ENCODE peak calls at places on chromosomes 12 and 14, in ten cellular contexts. One of them, this sample, is unnamed.

GRCh38 chr14:20683896-20684661 is at the start of gene RNASE4:
- DNase-seq in AG10803: peak
- DNase-seq in cardiac fibroblast: peak
- DNase-seq in EH: peak
- DNase-seq in AG08395: peak
- DNase-seq in activated CD8-positive, alpha-beta memory T cell treated with anti-CD3 and anti-CD28 coated beads, Interleukin-2, amount 50 U/mL, for 4 hours: peak
- DNase-seq in stimulated activated CD8-positive, alpha-beta memory T cell treated with anti-CD3 and anti-CD28 coated beads, Interleukin-15, amount 100 ng/mL, for 4 hours: peak
- DNase-seq in uterus: peak
- DNase-seq in HFF-Myc: peak
- DNase-seq in A172: peak
- DNase-seq in this sample: peak

GRCh38 chr12:52182898-52183543 is 8.8 kb downstream of the KRT80 start:
- DNase-seq in A172: no peak
- DNase-seq in AG10803: no peak
- DNase-seq in EH: no peak
- DNase-seq in HFF-Myc: no peak
- DNase-seq in stimulated activated CD8-positive, alpha-beta memory T cell treated with anti-CD3 and anti-CD28 coated beads, Interleukin-15, amount 100 ng/mL, for 4 hours: no peak
- DNase-seq in uterus: no peak
- DNase-seq in cardiac fibroblast: no peak
- DNase-seq in AG08395: no peak
- DNase-seq in activated CD8-positive, alpha-beta memory T cell treated with anti-CD3 and anti-CD28 coated beads, Interleukin-2, amount 50 U/mL, for 4 hours: no peak
- DNase-seq in this sample: no peak

GRCh38 chr14:70642313-70643235 is 858 bp downstream of the TTC9 start:
- DNase-seq in AG10803: no peak
- DNase-seq in cardiac fibroblast: no peak
- DNase-seq in AG08395: no peak
- DNase-seq in A172: no peak
- DNase-seq in EH: no peak
- DNase-seq in activated CD8-positive, alpha-beta memory T cell treated with anti-CD3 and anti-CD28 coated beads, Interleukin-2, amount 50 U/mL, for 4 hours: peak
- DNase-seq in HFF-Myc: no peak
- DNase-seq in stimulated activated CD8-positive, alpha-beta memory T cell treated with anti-CD3 and anti-CD28 coated beads, Interleukin-15, amount 100 ng/mL, for 4 hours: no peak
- DNase-seq in uterus: no peak
- DNase-seq in this sample: peak

GRCh38 chr12:45381351-45381750 is 165.5 kb downstream of the ANO6 start:
- DNase-seq in HFF-Myc: no peak
- DNase-seq in EH: no peak
- DNase-seq in AG08395: peak
- DNase-seq in stimulated activated CD8-positive, alpha-beta memory T cell treated with anti-CD3 and anti-CD28 coated beads, Interleukin-15, amount 100 ng/mL, for 4 hours: no peak
- DNase-seq in activated CD8-positive, alpha-beta memory T cell treated with anti-CD3 and anti-CD28 coated beads, Interleukin-2, amount 50 U/mL, for 4 hours: no peak
- DNase-seq in uterus: no peak
- DNase-seq in A172: no peak
- DNase-seq in AG10803: no peak
- DNase-seq in cardiac fibroblast: no peak
- DNase-seq in this sample: no peak

GRCh38 chr14:100754020-100754419 is 27.3 kb downstream of the DLK1 start:
- DNase-seq in cardiac fibroblast: no peak
- DNase-seq in stimulated activated CD8-positive, alpha-beta memory T cell treated with anti-CD3 and anti-CD28 coated beads, Interleukin-15, amount 100 ng/mL, for 4 hours: no peak
- DNase-seq in A172: no peak
- DNase-seq in uterus: no peak
- DNase-seq in AG08395: no peak
- DNase-seq in AG10803: no peak
- DNase-seq in activated CD8-positive, alpha-beta memory T cell treated with anti-CD3 and anti-CD28 coated beads, Interleukin-2, amount 50 U/mL, for 4 hours: no peak
- DNase-seq in EH: no peak
- DNase-seq in HFF-Myc: no peak
- DNase-seq in this sample: no peak

GRCh38 chr12:45637706-45638105 is 91.8 kb upstream of the ARID2 start:
- DNase-seq in EH: peak
- DNase-seq in cardiac fibroblast: peak
- DNase-seq in activated CD8-positive, alpha-beta memory T cell treated with anti-CD3 and anti-CD28 coated beads, Interleukin-2, amount 50 U/mL, for 4 hours: no peak
- DNase-seq in A172: peak
- DNase-seq in uterus: no peak
- DNase-seq in stimulated activated CD8-positive, alpha-beta memory T cell treated with anti-CD3 and anti-CD28 coated beads, Interleukin-15, amount 100 ng/mL, for 4 hours: no peak
- DNase-seq in HFF-Myc: peak
- DNase-seq in AG10803: peak
- DNase-seq in AG08395: no peak
- DNase-seq in this sample: no peak

GRCh38 chr12:67650528-67651379 is 2.2 kb downstream of the DYRK2 start:
- DNase-seq in uterus: no peak
- DNase-seq in EH: peak
- DNase-seq in A172: no peak
- DNase-seq in activated CD8-positive, alpha-beta memory T cell treated with anti-CD3 and anti-CD28 coated beads, Interleukin-2, amount 50 U/mL, for 4 hours: no peak
- DNase-seq in cardiac fibroblast: no peak
- DNase-seq in HFF-Myc: no peak
- DNase-seq in AG08395: no peak
- DNase-seq in stimulated activated CD8-positive, alpha-beta memory T cell treated with anti-CD3 and anti-CD28 coated beads, Interleukin-15, amount 100 ng/mL, for 4 hours: no peak
- DNase-seq in AG10803: no peak
- DNase-seq in this sample: no peak

GRCh38 chr14:77213657-77214016 is 32.0 kb downstream of the TMEM63C start:
- DNase-seq in AG10803: no peak
- DNase-seq in uterus: no peak
- DNase-seq in cardiac fibroblast: no peak
- DNase-seq in activated CD8-positive, alpha-beta memory T cell treated with anti-CD3 and anti-CD28 coated beads, Interleukin-2, amount 50 U/mL, for 4 hours: no peak
- DNase-seq in AG08395: no peak
- DNase-seq in stimulated activated CD8-positive, alpha-beta memory T cell treated with anti-CD3 and anti-CD28 coated beads, Interleukin-15, amount 100 ng/mL, for 4 hours: no peak
- DNase-seq in HFF-Myc: no peak
- DNase-seq in A172: no peak
- DNase-seq in EH: no peak
- DNase-seq in this sample: no peak

GRCh38 chr12:111029732-111030131 is 109.4 kb upstream of the MYL2 start:
- DNase-seq in A172: no peak
- DNase-seq in AG08395: no peak
- DNase-seq in activated CD8-positive, alpha-beta memory T cell treated with anti-CD3 and anti-CD28 coated beads, Interleukin-2, amount 50 U/mL, for 4 hours: no peak
- DNase-seq in cardiac fibroblast: no peak
- DNase-seq in AG10803: no peak
- DNase-seq in stimulated activated CD8-positive, alpha-beta memory T cell treated with anti-CD3 and anti-CD28 coated beads, Interleukin-15, amount 100 ng/mL, for 4 hours: no peak
- DNase-seq in uterus: no peak
- DNase-seq in HFF-Myc: no peak
- DNase-seq in EH: no peak
- DNase-seq in this sample: no peak

GRCh38 chr12:122457627-122458026 is 35.2 kb upstream of the CLIP1 start:
- DNase-seq in uterus: no peak
- DNase-seq in activated CD8-positive, alpha-beta memory T cell treated with anti-CD3 and anti-CD28 coated beads, Interleukin-2, amount 50 U/mL, for 4 hours: no peak
- DNase-seq in AG08395: no peak
- DNase-seq in A172: no peak
- DNase-seq in AG10803: no peak
- DNase-seq in HFF-Myc: no peak
- DNase-seq in stimulated activated CD8-positive, alpha-beta memory T cell treated with anti-CD3 and anti-CD28 coated beads, Interleukin-15, amount 100 ng/mL, for 4 hours: no peak
- DNase-seq in EH: no peak
- DNase-seq in cardiac fibroblast: no peak
- DNase-seq in this sample: no peak

GRCh38 chr12:53999596-54000104 is 311 bp upstream of the HOXC9 start:
- DNase-seq in activated CD8-positive, alpha-beta memory T cell treated with anti-CD3 and anti-CD28 coated beads, Interleukin-2, amount 50 U/mL, for 4 hours: no peak
- DNase-seq in EH: peak
- DNase-seq in stimulated activated CD8-positive, alpha-beta memory T cell treated with anti-CD3 and anti-CD28 coated beads, Interleukin-15, amount 100 ng/mL, for 4 hours: no peak
- DNase-seq in AG10803: peak
- DNase-seq in AG08395: peak
- DNase-seq in HFF-Myc: peak
- DNase-seq in uterus: peak
- DNase-seq in cardiac fibroblast: no peak
- DNase-seq in A172: peak
- DNase-seq in this sample: peak

GRCh38 chr12:110689002-110689600 is at the start of gene HVCN1:
- DNase-seq in stimulated activated CD8-positive, alpha-beta memory T cell treated with anti-CD3 and anti-CD28 coated beads, Interleukin-15, amount 100 ng/mL, for 4 hours: peak
- DNase-seq in uterus: peak
- DNase-seq in activated CD8-positive, alpha-beta memory T cell treated with anti-CD3 and anti-CD28 coated beads, Interleukin-2, amount 50 U/mL, for 4 hours: peak
- DNase-seq in EH: peak
- DNase-seq in cardiac fibroblast: peak
- DNase-seq in AG10803: no peak
- DNase-seq in AG08395: peak
- DNase-seq in A172: no peak
- DNase-seq in HFF-Myc: no peak
- DNase-seq in this sample: no peak

GRCh38 chr12:127113945-127114344 is 1153.0 kb upstream of the TMEM132C start:
- DNase-seq in A172: no peak
- DNase-seq in AG08395: no peak
- DNase-seq in EH: no peak
- DNase-seq in activated CD8-positive, alpha-beta memory T cell treated with anti-CD3 and anti-CD28 coated beads, Interleukin-2, amount 50 U/mL, for 4 hours: no peak
- DNase-seq in uterus: no peak
- DNase-seq in AG10803: no peak
- DNase-seq in stimulated activated CD8-positive, alpha-beta memory T cell treated with anti-CD3 and anti-CD28 coated beads, Interleukin-15, amount 100 ng/mL, for 4 hours: no peak
- DNase-seq in HFF-Myc: no peak
- DNase-seq in cardiac fibroblast: no peak
- DNase-seq in this sample: no peak

GRCh38 chr12:39103552-39104165 is 198.3 kb upstream of the CPNE8 start:
- DNase-seq in A172: peak
- DNase-seq in AG10803: peak
- DNase-seq in stimulated activated CD8-positive, alpha-beta memory T cell treated with anti-CD3 and anti-CD28 coated beads, Interleukin-15, amount 100 ng/mL, for 4 hours: no peak
- DNase-seq in activated CD8-positive, alpha-beta memory T cell treated with anti-CD3 and anti-CD28 coated beads, Interleukin-2, amount 50 U/mL, for 4 hours: no peak
- DNase-seq in cardiac fibroblast: peak
- DNase-seq in EH: peak
- DNase-seq in uterus: no peak
- DNase-seq in HFF-Myc: peak
- DNase-seq in AG08395: peak
- DNase-seq in this sample: peak

GRCh38 chr12:65306603-65307501 is 28.4 kb downstream of the MSRB3 start:
- DNase-seq in stimulated activated CD8-positive, alpha-beta memory T cell treated with anti-CD3 and anti-CD28 coated beads, Interleukin-15, amount 100 ng/mL, for 4 hours: no peak
- DNase-seq in activated CD8-positive, alpha-beta memory T cell treated with anti-CD3 and anti-CD28 coated beads, Interleukin-2, amount 50 U/mL, for 4 hours: no peak
- DNase-seq in AG10803: peak
- DNase-seq in EH: peak
- DNase-seq in A172: peak
- DNase-seq in AG08395: peak
- DNase-seq in uterus: peak
- DNase-seq in cardiac fibroblast: peak
- DNase-seq in HFF-Myc: no peak
- DNase-seq in this sample: no peak

GRCh38 chr14:86788229-86788628 is 1204.8 kb downstream of the GALC start:
- DNase-seq in EH: peak
- DNase-seq in activated CD8-positive, alpha-beta memory T cell treated with anti-CD3 and anti-CD28 coated beads, Interleukin-2, amount 50 U/mL, for 4 hours: no peak
- DNase-seq in AG08395: no peak
- DNase-seq in uterus: no peak
- DNase-seq in HFF-Myc: no peak
- DNase-seq in AG10803: no peak
- DNase-seq in stimulated activated CD8-positive, alpha-beta memory T cell treated with anti-CD3 and anti-CD28 coated beads, Interleukin-15, amount 100 ng/mL, for 4 hours: no peak
- DNase-seq in cardiac fibroblast: no peak
- DNase-seq in A172: peak
- DNase-seq in this sample: no peak

GRCh38 chr14:76413962-76414665 is 38.2 kb downstream of the ESRRB start:
- DNase-seq in activated CD8-positive, alpha-beta memory T cell treated with anti-CD3 and anti-CD28 coated beads, Interleukin-2, amount 50 U/mL, for 4 hours: no peak
- DNase-seq in AG10803: no peak
- DNase-seq in AG08395: no peak
- DNase-seq in uterus: no peak
- DNase-seq in A172: no peak
- DNase-seq in stimulated activated CD8-positive, alpha-beta memory T cell treated with anti-CD3 and anti-CD28 coated beads, Interleukin-15, amount 100 ng/mL, for 4 hours: no peak
- DNase-seq in cardiac fibroblast: no peak
- DNase-seq in HFF-Myc: no peak
- DNase-seq in EH: no peak
- DNase-seq in this sample: no peak

GRCh38 chr14:70140614-70141013 is 48.1 kb downstream of the SLC8A3 start:
- DNase-seq in stimulated activated CD8-positive, alpha-beta memory T cell treated with anti-CD3 and anti-CD28 coated beads, Interleukin-15, amount 100 ng/mL, for 4 hours: no peak
- DNase-seq in uterus: no peak
- DNase-seq in A172: no peak
- DNase-seq in HFF-Myc: no peak
- DNase-seq in cardiac fibroblast: no peak
- DNase-seq in AG10803: no peak
- DNase-seq in AG08395: no peak
- DNase-seq in activated CD8-positive, alpha-beta memory T cell treated with anti-CD3 and anti-CD28 coated beads, Interleukin-2, amount 50 U/mL, for 4 hours: no peak
- DNase-seq in EH: no peak
- DNase-seq in this sample: no peak

GRCh38 chr12:31850268-31850667 is 108.9 kb upstream of the RESF1 start:
- DNase-seq in EH: no peak
- DNase-seq in HFF-Myc: no peak
- DNase-seq in A172: no peak
- DNase-seq in cardiac fibroblast: no peak
- DNase-seq in AG08395: no peak
- DNase-seq in stimulated activated CD8-positive, alpha-beta memory T cell treated with anti-CD3 and anti-CD28 coated beads, Interleukin-15, amount 100 ng/mL, for 4 hours: no peak
- DNase-seq in activated CD8-positive, alpha-beta memory T cell treated with anti-CD3 and anti-CD28 coated beads, Interleukin-2, amount 50 U/mL, for 4 hours: no peak
- DNase-seq in uterus: no peak
- DNase-seq in AG10803: no peak
- DNase-seq in this sample: no peak

GRCh38 chr14:104249706-104250105 is 111.3 kb downstream of the KIF26A start:
- DNase-seq in uterus: no peak
- DNase-seq in AG08395: no peak
- DNase-seq in A172: no peak
- DNase-seq in HFF-Myc: no peak
- DNase-seq in activated CD8-positive, alpha-beta memory T cell treated with anti-CD3 and anti-CD28 coated beads, Interleukin-2, amount 50 U/mL, for 4 hours: no peak
- DNase-seq in AG10803: no peak
- DNase-seq in EH: no peak
- DNase-seq in cardiac fibroblast: no peak
- DNase-seq in stimulated activated CD8-positive, alpha-beta memory T cell treated with anti-CD3 and anti-CD28 coated beads, Interleukin-15, amount 100 ng/mL, for 4 hours: no peak
- DNase-seq in this sample: no peak

GRCh38 chr12:4265280-4265679 is 8.3 kb upstream of the CCND2 start:
- DNase-seq in uterus: no peak
- DNase-seq in activated CD8-positive, alpha-beta memory T cell treated with anti-CD3 and anti-CD28 coated beads, Interleukin-2, amount 50 U/mL, for 4 hours: no peak
- DNase-seq in AG08395: no peak
- DNase-seq in AG10803: no peak
- DNase-seq in EH: no peak
- DNase-seq in cardiac fibroblast: no peak
- DNase-seq in A172: no peak
- DNase-seq in stimulated activated CD8-positive, alpha-beta memory T cell treated with anti-CD3 and anti-CD28 coated beads, Interleukin-15, amount 100 ng/mL, for 4 hours: no peak
- DNase-seq in HFF-Myc: no peak
- DNase-seq in this sample: no peak

GRCh38 chr14:103232831-103233319 is 101.2 kb upstream of the EIF5 start:
- DNase-seq in EH: no peak
- DNase-seq in AG10803: no peak
- DNase-seq in uterus: no peak
- DNase-seq in HFF-Myc: no peak
- DNase-seq in cardiac fibroblast: no peak
- DNase-seq in stimulated activated CD8-positive, alpha-beta memory T cell treated with anti-CD3 and anti-CD28 coated beads, Interleukin-15, amount 100 ng/mL, for 4 hours: no peak
- DNase-seq in activated CD8-positive, alpha-beta memory T cell treated with anti-CD3 and anti-CD28 coated beads, Interleukin-2, amount 50 U/mL, for 4 hours: no peak
- DNase-seq in AG08395: no peak
- DNase-seq in A172: no peak
- DNase-seq in this sample: no peak

GRCh38 chr12:57718641-57719528 is 19.7 kb downstream of the AGAP2 start:
- DNase-seq in stimulated activated CD8-positive, alpha-beta memory T cell treated with anti-CD3 and anti-CD28 coated beads, Interleukin-15, amount 100 ng/mL, for 4 hours: no peak
- DNase-seq in AG10803: no peak
- DNase-seq in HFF-Myc: no peak
- DNase-seq in A172: no peak
- DNase-seq in uterus: no peak
- DNase-seq in AG08395: no peak
- DNase-seq in activated CD8-positive, alpha-beta memory T cell treated with anti-CD3 and anti-CD28 coated beads, Interleukin-2, amount 50 U/mL, for 4 hours: no peak
- DNase-seq in cardiac fibroblast: no peak
- DNase-seq in EH: no peak
- DNase-seq in this sample: no peak